ENCODE peak calls at places on chromosomes 12 and 14, in nine cellular contexts. E is LoVo, Z is HTR-8/SVneo, I is smooth muscle cell of the brain vasculature, K is stomach, G is posterior vena cava, B is HCEC 1CT, M is AG09309, P is Right ventricle myocardium inferior. O is an unnamed sample.

GRCh38 chr12:24038211-24038997 is 88.9 kb upstream of the SOX5 start:
- DNase-seq in G (no peak), B (no peak), K (no peak), I (no peak), P (no peak), M (no peak), E (no peak), Z (no peak), O (no peak)

GRCh38 chr14:59564356-59564755 is 12.3 kb downstream of the CCDC175 start:
- DNase-seq in B (no peak), E (peak), M (no peak), K (no peak), P (no peak), G (no peak), I (no peak), Z (no peak), O (no peak)

GRCh38 chr14:43123544-43123943 is 1383.5 kb downstream of the FSCB start:
- DNase-seq in E (no peak), G (no peak), P (no peak), B (no peak), K (no peak), M (no peak), I (no peak), Z (no peak), O (no peak)

GRCh38 chr14:60648169-60648933 is 926 bp downstream of the SIX1 start:
- DNase-seq in K (no peak), E (no peak), Z (no peak), M (no peak), B (peak), G (peak), I (no peak), P (no peak), O (no peak)

GRCh38 chr12:76329163-76329562 is 19.1 kb downstream of the BBS10 start:
- DNase-seq in B (peak), G (no peak), E (peak), K (no peak), I (no peak), Z (peak), P (no peak), M (peak), O (no peak)

GRCh38 chr14:45072121-45072520 is 11.8 kb upstream of the PRPF39 start:
- DNase-seq in G (no peak), E (no peak), B (no peak), K (no peak), P (no peak), Z (no peak), M (no peak), I (no peak), O (no peak)

GRCh38 chr14:91694643-91695042 is 37.2 kb downstream of the CATSPERB start:
- DNase-seq in I (no peak), Z (no peak), B (no peak), G (no peak), M (no peak), K (no peak), P (no peak), E (no peak), O (no peak)

GRCh38 chr12:65192963-65193516 is 23.7 kb downstream of the LEMD3 start:
- DNase-seq in B (no peak), G (no peak), M (no peak), I (no peak), Z (no peak), E (no peak), P (no peak), K (no peak), O (no peak)

GRCh38 chr12:43325786-43326185 is 226.2 kb downstream of the ADAMTS20 start:
- DNase-seq in E (no peak), I (no peak), K (no peak), Z (no peak), B (no peak), M (no peak), P (no peak), G (no peak), O (no peak)

GRCh38 chr12:30026621-30027234 is 243.0 kb upstream of the TMTC1 start:
- DNase-seq in M (peak), P (no peak), B (peak), E (no peak), Z (peak), G (no peak), I (no peak), K (no peak), O (no peak)

GRCh38 chr12:88266851-88267360 is 124.8 kb downstream of the TMTC3 start:
- DNase-seq in M (no peak), Z (no peak), E (no peak), I (no peak), B (no peak), G (no peak), P (no peak), K (no peak), O (no peak)

GRCh38 chr12:52918351-52918750 is 13.5 kb upstream of the KRT8 start:
- DNase-seq in P (no peak), K (no peak), B (no peak), E (no peak), Z (no peak), M (no peak), G (no peak), I (no peak), O (no peak)

GRCh38 chr14:65210118-65210826 is 108.0 kb upstream of the MAX start:
- DNase-seq in B (peak), G (no peak), Z (no peak), K (no peak), I (no peak), M (no peak), E (no peak), P (no peak), O (no peak)

GRCh38 chr12:27163048-27163715 is 80.8 kb upstream of the C12orf71 start:
- DNase-seq in K (no peak), Z (no peak), G (no peak), I (no peak), P (no peak), M (no peak), E (no peak), B (peak), O (no peak)

GRCh38 chr12:32455607-32456063 is 56.3 kb downstream of the FGD4 start:
- DNase-seq in E (peak), B (peak), K (no peak), M (peak), G (no peak), I (peak), Z (peak), P (no peak), O (no peak)

GRCh38 chr12:62308201-62308600 is 48.0 kb downstream of the USP15 start:
- DNase-seq in P (no peak), G (no peak), E (no peak), M (no peak), K (no peak), B (no peak), Z (no peak), I (no peak), O (no peak)